ENCODE peak calls at places on chromosomes 12 and 14, in ten cellular contexts. G, H, E, Z, I, D, N, P, C and M are unnamed samples.

GRCh38 chr12:104057771-104058197 is 6.5 kb upstream of the HCFC2 start:
- DNase-seq in G (no peak), H (no peak), E (peak; percentile 63), Z (no peak), I (no peak), D (no peak), N (peak; percentile 5), P (no peak), C (no peak), M (no peak)

GRCh38 chr12:3304436-3305135 is 186.4 kb upstream of the PRMT8 start:
- DNase-seq in G (peak; percentile 29), H (peak; percentile 82), E (no peak), Z (peak; percentile 72), I (peak; percentile 25), D (no peak), N (peak; percentile 93), P (peak; percentile 97), C (no peak), M (peak; percentile 57)

GRCh38 chr12:104448475-104448874 is 8.3 kb upstream of the CHST11 start:
- DNase-seq in G (no peak), H (no peak), E (no peak), Z (no peak), I (no peak), D (no peak), N (no peak), P (no peak), C (no peak), M (no peak)

GRCh38 chr14:89921896-89922548 is 32.5 kb downstream of the EFCAB11 start:
- DNase-seq in G (peak; percentile 81), H (peak; percentile 70), E (no peak), Z (peak; percentile 86), I (no peak), D (no peak), N (no peak), P (peak; percentile 86), C (no peak), M (peak; percentile 71)

GRCh38 chr12:113285679-113286645 is 48.9 kb downstream of the SLC8B1 start:
- DNase-seq in G (no peak), H (no peak), E (no peak), Z (no peak), I (no peak), D (no peak), N (no peak), P (no peak), C (no peak), M (peak; percentile 87)

GRCh38 chr12:3042394-3042793 is 34.8 kb upstream of the TSPAN9 start:
- DNase-seq in G (no peak), H (no peak), E (peak; percentile 20), Z (no peak), I (no peak), D (no peak), N (peak; percentile 22), P (no peak), C (no peak), M (no peak)

GRCh38 chr14:77988966-77989365 is 181.2 kb upstream of the NRXN3 start:
- DNase-seq in G (peak; percentile 64), H (peak; percentile 78), E (no peak), Z (peak; percentile 47), I (peak; percentile 73), D (no peak), N (no peak), P (peak; percentile 76), C (no peak), M (no peak)

GRCh38 chr12:103517161-103517560 is 21.4 kb upstream of the C12orf42 start:
- DNase-seq in G (no peak), H (no peak), E (no peak), Z (no peak), I (no peak), D (no peak), N (no peak), P (no peak), C (no peak), M (no peak)

GRCh38 chr12:100827901-100828520 is 33.4 kb downstream of the ANO4 start:
- DNase-seq in G (peak; percentile 3), H (peak; percentile 20), E (peak; percentile 42), Z (peak; percentile 50), I (no peak), D (no peak), N (peak; percentile 47), P (peak; percentile 43), C (no peak), M (peak; percentile 14)

GRCh38 chr14:91899213-91899612 is 31.9 kb upstream of the TC2N start:
- DNase-seq in G (no peak), H (no peak), E (no peak), Z (no peak), I (no peak), D (no peak), N (peak; percentile 15), P (no peak), C (no peak), M (no peak)

GRCh38 chr12:15933751-15934150 is 22.6 kb downstream of the DERA start:
- DNase-seq in G (no peak), H (no peak), E (no peak), Z (peak; percentile 35), I (no peak), D (no peak), N (no peak), P (no peak), C (no peak), M (no peak)

GRCh38 chr14:74952195-74952665 is 3.2 kb downstream of the PGF start:
- DNase-seq in G (no peak), H (no peak), E (no peak), Z (no peak), I (no peak), D (no peak), N (no peak), P (no peak), C (no peak), M (no peak)

GRCh38 chr12:102534899-102535298 is 54.5 kb upstream of the IGF1 start:
- DNase-seq in G (no peak), H (no peak), E (no peak), Z (peak; percentile 71), I (no peak), D (no peak), N (no peak), P (no peak), C (no peak), M (no peak)

GRCh38 chr12:34402228-34402898 is 380.1 kb downstream of the ALG10 start:
- DNase-seq in G (no peak), H (no peak), E (peak; percentile 6), Z (no peak), I (no peak), D (no peak), N (no peak), P (no peak), C (peak; percentile 4), M (peak; percentile 38)

GRCh38 chr12:124766745-124767074 is 97.0 kb downstream of the SCARB1 start:
- DNase-seq in G (no peak), H (no peak), E (no peak), Z (no peak), I (no peak), D (no peak), N (no peak), P (no peak), C (no peak), M (no peak)

GRCh38 chr12:109766251-109766778 is 52.7 kb downstream of the FAM222A start:
- DNase-seq in G (no peak), H (no peak), E (peak; percentile 14), Z (no peak), I (no peak), D (no peak), N (no peak), P (no peak), C (peak; percentile 11), M (no peak)

GRCh38 chr14:56217380-56218045 is 99.3 kb downstream of the PELI2 start:
- DNase-seq in G (no peak), H (no peak), E (no peak), Z (peak; percentile 30), I (no peak), D (no peak), N (no peak), P (no peak), C (no peak), M (no peak)

GRCh38 chr12:56300644-56301464 is 724 bp upstream of the CS start:
- DNase-seq in G (no peak), H (no peak), E (no peak), Z (no peak), I (no peak), D (no peak), N (no peak), P (no peak), C (no peak), M (peak; percentile 49)

GRCh38 chr12:106986135-106986534 is 811 bp downstream of the MTERF2 start:
- DNase-seq in G (no peak), H (no peak), E (no peak), Z (no peak), I (no peak), D (no peak), N (no peak), P (peak; percentile 6), C (no peak), M (no peak)

GRCh38 chr12:65720739-65721138 is 103.5 kb upstream of the HMGA2 start:
- DNase-seq in G (peak; percentile 56), H (no peak), E (no peak), Z (peak; percentile 93), I (no peak), D (no peak), N (no peak), P (no peak), C (no peak), M (peak; percentile 98)

GRCh38 chr14:41488401-41488800 is 118.3 kb upstream of the LRFN5 start:
- DNase-seq in G (no peak), H (no peak), E (no peak), Z (no peak), I (no peak), D (no peak), N (no peak), P (no peak), C (no peak), M (no peak)

GRCh38 chr12:30110505-30110904 is 326.8 kb upstream of the TMTC1 start:
- DNase-seq in G (no peak), H (no peak), E (no peak), Z (no peak), I (no peak), D (no peak), N (no peak), P (no peak), C (no peak), M (no peak)